ENCODE peak calls at places on chromosomes 7 and 10, in nine cellular contexts. P is prostate gland, L is IMR-90, J is A549, Q is transverse colon, U is suprapubic skin, X is gastrocnemius medialis, T is adrenal gland, E is Peyer's patch. R is an unnamed sample.

GRCh38 chr10:94218496-94219183 is 144.1 kb downstream of the NOC3L start:
- DNase-seq in E (no peak), J (no peak), Q (no peak), L (peak; percentile 47), X (no peak), T (no peak), U (no peak), P (no peak), R (no peak)

GRCh38 chr10:7003821-7004220 is 407.0 kb downstream of the SFMBT2 start:
- DNase-seq in X (no peak), P (no peak), Q (no peak), U (no peak), J (no peak), T (no peak), E (no peak), L (no peak), R (no peak)

GRCh38 chr10:33390046-33390445 is 55.6 kb upstream of the NRP1 start:
- DNase-seq in E (no peak), J (peak; percentile 8), X (no peak), Q (no peak), L (no peak), P (no peak), U (no peak), T (no peak), R (no peak)

GRCh38 chr10:127923646-127924045 is 16.7 kb downstream of the PTPRE start:
- DNase-seq in P (no peak), E (no peak), T (no peak), X (no peak), Q (no peak), J (no peak), U (no peak), L (no peak), R (no peak)

GRCh38 chr7:46168671-46169383 is 247.8 kb upstream of the IGFBP3 start:
- DNase-seq in Q (no peak), P (no peak), X (no peak), T (no peak), E (no peak), L (peak; percentile 72), J (no peak), U (no peak), R (no peak)

GRCh38 chr7:3309140-3309539 is 8.1 kb downstream of the SDK1 start:
- DNase-seq in X (no peak), U (no peak), L (peak; percentile 22), E (no peak), T (no peak), Q (no peak), J (no peak), P (no peak), R (no peak)

GRCh38 chr10:6162589-6163356 is 40.0 kb upstream of the PFKFB3 start:
- DNase-seq in X (no peak), J (no peak), P (no peak), E (no peak), L (no peak), U (no peak), T (peak; percentile 77), Q (peak; percentile 39), R (no peak)

GRCh38 chr10:91191581-91191919 is 28.9 kb upstream of the PCGF5 start:
- DNase-seq in T (no peak), L (no peak), Q (no peak), E (no peak), X (no peak), U (no peak), J (no peak), P (no peak), R (no peak)

GRCh38 chr7:21256310-21256877 is 171.5 kb upstream of the SP4 start:
- DNase-seq in P (peak; percentile 41), Q (no peak), E (no peak), L (peak; percentile 38), X (no peak), J (peak; percentile 6), T (peak; percentile 10), U (no peak), R (peak; percentile 28)

GRCh38 chr7:130930260-130930659 is 196.3 kb upstream of the KLF14 start:
- DNase-seq in P (no peak), X (no peak), E (peak; percentile 62), T (peak; percentile 72), Q (peak; percentile 60), L (peak; percentile 44), U (no peak), J (no peak), R (no peak)

GRCh38 chr7:78018541-78019456 is 220.2 kb downstream of the PHTF2 start:
- DNase-seq in T (peak; percentile 77), E (peak; percentile 16), X (peak; percentile 34), Q (peak; percentile 44), L (peak; percentile 43), P (peak; percentile 10), J (peak; percentile 14), U (no peak), R (peak; percentile 23)

GRCh38 chr7:86914468-86915054 is 144.9 kb downstream of the ELAPOR2 start:
- DNase-seq in P (no peak), E (no peak), J (no peak), Q (no peak), T (no peak), X (no peak), U (no peak), L (peak; percentile 7), R (no peak)

GRCh38 chr10:99235469-99235871 is at the start of gene HPSE2:
- DNase-seq in L (no peak), J (no peak), P (no peak), E (no peak), Q (no peak), U (no peak), X (no peak), T (no peak), R (no peak)

GRCh38 chr10:712089-712488 is 22.6 kb upstream of the DIP2C start:
- DNase-seq in Q (no peak), X (no peak), U (no peak), P (no peak), E (no peak), T (no peak), J (no peak), L (no peak), R (no peak)

DNA sequence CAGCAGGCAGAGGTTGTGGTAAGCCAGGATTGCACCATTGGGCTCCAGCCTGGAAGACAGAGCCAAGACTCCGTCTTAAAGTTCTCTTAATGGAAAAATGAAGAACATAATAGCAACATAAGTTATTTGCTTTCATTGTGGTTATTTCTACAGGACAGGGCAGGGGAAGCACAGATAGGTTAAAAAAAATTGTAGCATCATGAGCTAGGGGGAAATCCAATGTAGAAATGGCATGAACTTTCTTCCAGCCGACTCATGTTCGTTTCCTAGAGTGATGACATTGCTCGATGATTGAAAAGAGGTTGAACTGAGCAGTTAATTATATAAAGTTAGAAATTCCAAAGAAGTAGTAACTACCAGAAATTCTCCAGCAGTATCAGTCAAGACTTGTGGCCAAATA is 65.0 kb downstream of the DAGLB start:
- DNase-seq in P (no peak), J (no peak), T (no peak), X (no peak), L (no peak), Q (no peak), E (no peak), U (no peak), R (no peak)
- H3K27ac ChIP-seq in P (no peak overlapping the region), J (no peak overlapping the region), T (peak overlapping the region; percentile 24), X (peak overlapping the region; percentile 59), L (no peak overlapping the region), Q (peak overlapping the region; percentile 98), E (no peak overlapping the region), U (peak overlapping the region; percentile 1), R (peak overlapping the region; percentile 0)

GRCh38 chr7:65247491-65247890 is 126.2 kb upstream of the ZNF92 start:
- DNase-seq in L (no peak), P (no peak), E (no peak), U (no peak), X (no peak), Q (no peak), J (no peak), T (no peak), R (no peak)

GRCh38 chr7:65251851-65252620 is 121.6 kb upstream of the ZNF92 start:
- DNase-seq in E (peak; percentile 22), U (no peak), L (peak; percentile 19), J (peak; percentile 63), T (peak; percentile 66), Q (no peak), P (peak; percentile 14), X (no peak), R (no peak)

GRCh38 chr7:65254061-65254460 is 119.6 kb upstream of the ZNF92 start:
- DNase-seq in L (no peak), P (no peak), J (no peak), Q (no peak), U (no peak), X (no peak), E (no peak), T (no peak), R (no peak)

GRCh38 chr7:65250216-65250615 is 123.4 kb upstream of the ZNF92 start:
- DNase-seq in U (no peak), L (no peak), Q (no peak), J (no peak), P (no peak), T (no peak), E (no peak), X (no peak), R (no peak)

GRCh38 chr7:65250697-65251395 is 122.8 kb upstream of the ZNF92 start:
- DNase-seq in Q (no peak), E (no peak), T (no peak), J (no peak), L (no peak), U (no peak), P (no peak), X (no peak), R (no peak)
- TF ChIP-seq POLR2A in Q (no peak), E (no peak), T (no peak), J (no peak), L (no peak), U (no peak), P (no peak), X (no peak), R (no peak)

DNA sequence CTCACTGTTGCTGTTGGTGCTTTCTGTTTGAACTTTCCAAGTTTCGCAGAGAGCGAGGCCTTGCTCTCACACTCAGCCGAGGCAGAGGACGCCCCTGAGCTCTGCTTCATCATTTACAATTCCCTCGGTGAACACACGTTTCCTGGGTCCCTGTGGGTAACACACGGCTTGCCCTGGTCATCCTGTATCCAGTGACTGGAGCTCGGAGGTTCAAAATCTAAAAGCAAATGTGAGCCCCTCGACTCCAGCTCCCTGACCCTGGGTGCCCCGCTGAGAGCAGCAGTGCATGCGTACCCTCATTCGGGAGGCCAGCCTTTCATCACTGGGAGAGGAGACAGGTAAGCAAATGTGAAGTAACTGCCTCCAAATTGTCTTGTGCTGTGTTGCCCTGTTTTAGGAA is 5.8 kb downstream of the CNPY1 start:
- DNase-seq in T (no peak), P (no peak), X (no peak), J (no peak), Q (no peak), L (no peak), E (no peak), U (no peak), R (no peak)
- H3K27ac ChIP-seq in T (no peak overlapping the region), P (no peak overlapping the region), X (no peak overlapping the region), J (no peak overlapping the region), Q (no peak overlapping the region), L (no peak overlapping the region), E (no peak overlapping the region), U (no peak overlapping the region), R (no peak overlapping the region)

DNA sequence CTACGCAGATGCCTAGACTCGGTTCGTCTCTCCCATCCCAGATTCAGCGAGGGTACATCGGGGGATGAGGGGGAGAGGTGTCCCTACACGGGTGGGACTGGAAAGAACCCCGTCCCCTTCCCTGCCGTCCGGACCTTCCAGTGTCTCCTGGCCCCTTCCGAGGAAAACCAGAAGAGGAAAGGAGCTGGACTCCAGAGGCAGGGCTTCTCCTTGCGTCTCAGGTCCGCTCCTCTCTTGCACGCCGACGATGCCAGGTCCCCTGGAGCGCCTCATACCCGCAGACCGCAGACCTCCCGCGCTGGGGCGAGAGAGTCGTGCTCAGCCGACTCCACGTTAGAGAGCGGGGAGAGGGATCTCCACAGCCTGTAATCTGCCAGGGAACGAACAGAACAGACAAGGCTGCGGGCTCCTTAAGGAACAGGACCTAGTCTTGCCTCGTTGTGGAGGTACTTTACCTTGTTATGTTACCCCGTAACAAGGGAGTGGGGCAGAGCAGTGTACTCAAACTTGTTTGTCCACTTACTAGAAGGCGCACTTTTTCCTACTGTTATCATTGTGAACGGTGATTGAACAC is 397 bp upstream of the IMPDH1 start:
- DNase-seq in L (peak; percentile 81), E (peak; percentile 43), T (peak; percentile 62), P (peak; percentile 48), J (peak; percentile 71), X (no peak), Q (peak; percentile 62), U (no peak), R (no peak)
- TF ChIP-seq POLR2A in L (no peak), E (no peak), T (no peak), P (no peak), J (no peak), X (no peak), Q (no peak), U (no peak), R (peak; percentile 5)